ENCODE peak calls at places on chromosomes 3 and 15, in ten cellular contexts. One of them, this sample, is unnamed.

GRCh38 chr15:76059320-76060097 is at the start of gene TMEM266:
- DNase-seq in transverse colon: peak
- DNase-seq in NCI-H774: peak
- DNase-seq in Karpas-422: no peak
- DNase-seq in BE2C: peak
- DNase-seq in ovary: peak
- DNase-seq in HEK293T: peak
- DNase-seq in CD8-positive, alpha-beta T cell: no peak
- DNase-seq in NCI-H226: peak
- DNase-seq in GM12864: no peak
- DNase-seq in this sample: peak

GRCh38 chr15:58546635-58547627 is 115.1 kb downstream of the LIPC start:
- DNase-seq in transverse colon: no peak
- DNase-seq in NCI-H774: no peak
- DNase-seq in Karpas-422: no peak
- DNase-seq in BE2C: no peak
- DNase-seq in ovary: peak
- DNase-seq in HEK293T: no peak
- DNase-seq in CD8-positive, alpha-beta T cell: no peak
- DNase-seq in NCI-H226: peak
- DNase-seq in GM12864: no peak
- DNase-seq in this sample: no peak

GRCh38 chr3:179452166-179452544 is 885 bp upstream of the GNB4 start:
- DNase-seq in transverse colon: no peak
- DNase-seq in NCI-H774: no peak
- DNase-seq in Karpas-422: no peak
- DNase-seq in BE2C: no peak
- DNase-seq in ovary: no peak
- DNase-seq in HEK293T: peak
- DNase-seq in CD8-positive, alpha-beta T cell: no peak
- DNase-seq in NCI-H226: no peak
- DNase-seq in GM12864: no peak
- DNase-seq in this sample: no peak

GRCh38 chr3:45943207-45943846 is at the start of gene CXCR6:
- DNase-seq in transverse colon: peak
- DNase-seq in NCI-H774: no peak
- DNase-seq in Karpas-422: no peak
- DNase-seq in BE2C: no peak
- DNase-seq in ovary: no peak
- DNase-seq in HEK293T: no peak
- DNase-seq in CD8-positive, alpha-beta T cell: no peak
- DNase-seq in NCI-H226: no peak
- DNase-seq in GM12864: no peak
- DNase-seq in this sample: no peak

GRCh38 chr3:47042231-47042791 is 62.8 kb downstream of the NBEAL2 start:
- DNase-seq in transverse colon: no peak
- DNase-seq in NCI-H774: no peak
- DNase-seq in Karpas-422: no peak
- DNase-seq in BE2C: no peak
- DNase-seq in ovary: no peak
- DNase-seq in HEK293T: no peak
- DNase-seq in CD8-positive, alpha-beta T cell: no peak
- DNase-seq in NCI-H226: no peak
- DNase-seq in GM12864: no peak
- DNase-seq in this sample: no peak

GRCh38 chr15:80776420-80777045 is 2.6 kb upstream of the CEMIP start:
- DNase-seq in transverse colon: peak
- DNase-seq in NCI-H774: peak
- DNase-seq in Karpas-422: peak
- DNase-seq in BE2C: peak
- DNase-seq in ovary: peak
- DNase-seq in HEK293T: peak
- DNase-seq in CD8-positive, alpha-beta T cell: peak
- DNase-seq in NCI-H226: peak
- DNase-seq in GM12864: peak
- DNase-seq in this sample: peak

GRCh38 chr15:38266247-38266996 is 13.8 kb downstream of the SPRED1 start:
- DNase-seq in transverse colon: no peak
- DNase-seq in NCI-H774: no peak
- DNase-seq in Karpas-422: no peak
- DNase-seq in BE2C: no peak
- DNase-seq in ovary: no peak
- DNase-seq in HEK293T: no peak
- DNase-seq in CD8-positive, alpha-beta T cell: no peak
- DNase-seq in NCI-H226: no peak
- DNase-seq in GM12864: no peak
- DNase-seq in this sample: no peak

GRCh38 chr15:92012368-92012629 is 158.8 kb downstream of the SLCO3A1 start:
- DNase-seq in transverse colon: no peak
- DNase-seq in NCI-H774: no peak
- DNase-seq in Karpas-422: no peak
- DNase-seq in BE2C: no peak
- DNase-seq in ovary: no peak
- DNase-seq in HEK293T: no peak
- DNase-seq in CD8-positive, alpha-beta T cell: no peak
- DNase-seq in NCI-H226: no peak
- DNase-seq in GM12864: no peak
- DNase-seq in this sample: no peak

GRCh38 chr15:73022156-73022555 is 30.1 kb upstream of the NEO1 start:
- DNase-seq in transverse colon: no peak
- DNase-seq in NCI-H774: no peak
- DNase-seq in Karpas-422: no peak
- DNase-seq in BE2C: no peak
- DNase-seq in ovary: no peak
- DNase-seq in HEK293T: no peak
- DNase-seq in CD8-positive, alpha-beta T cell: no peak
- DNase-seq in NCI-H226: no peak
- DNase-seq in GM12864: no peak
- DNase-seq in this sample: no peak

GRCh38 chr3:16476636-16477035 is 36.9 kb downstream of the RFTN1 start:
- DNase-seq in transverse colon: no peak
- DNase-seq in NCI-H774: no peak
- DNase-seq in Karpas-422: no peak
- DNase-seq in BE2C: no peak
- DNase-seq in ovary: no peak
- DNase-seq in HEK293T: no peak
- DNase-seq in CD8-positive, alpha-beta T cell: no peak
- DNase-seq in NCI-H226: peak
- DNase-seq in GM12864: no peak
- DNase-seq in this sample: no peak

GRCh38 chr3:129256270-129256669 is 6.9 kb downstream of the COPG1 start:
- DNase-seq in transverse colon: no peak
- DNase-seq in NCI-H774: no peak
- DNase-seq in Karpas-422: no peak
- DNase-seq in BE2C: no peak
- DNase-seq in ovary: no peak
- DNase-seq in HEK293T: no peak
- DNase-seq in CD8-positive, alpha-beta T cell: no peak
- DNase-seq in NCI-H226: no peak
- DNase-seq in GM12864: no peak
- DNase-seq in this sample: no peak

GRCh38 chr3:190338717-190339116 is 16.5 kb upstream of the CLDN1 start:
- DNase-seq in transverse colon: no peak
- DNase-seq in NCI-H774: no peak
- DNase-seq in Karpas-422: no peak
- DNase-seq in BE2C: no peak
- DNase-seq in ovary: no peak
- DNase-seq in HEK293T: no peak
- DNase-seq in CD8-positive, alpha-beta T cell: no peak
- DNase-seq in NCI-H226: peak
- DNase-seq in GM12864: no peak
- DNase-seq in this sample: no peak

GRCh38 chr3:179432021-179432420 is 19.2 kb downstream of the GNB4 start:
- DNase-seq in transverse colon: no peak
- DNase-seq in NCI-H774: no peak
- DNase-seq in Karpas-422: peak
- DNase-seq in BE2C: no peak
- DNase-seq in ovary: no peak
- DNase-seq in HEK293T: no peak
- DNase-seq in CD8-positive, alpha-beta T cell: no peak
- DNase-seq in NCI-H226: no peak
- DNase-seq in GM12864: no peak
- DNase-seq in this sample: no peak

GRCh38 chr15:82832601-82833209 is 23.3 kb downstream of the WHAMM start:
- DNase-seq in transverse colon: no peak
- DNase-seq in NCI-H774: no peak
- DNase-seq in Karpas-422: no peak
- DNase-seq in BE2C: no peak
- DNase-seq in ovary: no peak
- DNase-seq in HEK293T: no peak
- DNase-seq in CD8-positive, alpha-beta T cell: no peak
- DNase-seq in NCI-H226: peak
- DNase-seq in GM12864: no peak
- DNase-seq in this sample: no peak

GRCh38 chr15:57019496-57020160 is 101.2 kb downstream of the TCF12 start:
- DNase-seq in transverse colon: no peak
- DNase-seq in NCI-H774: no peak
- DNase-seq in Karpas-422: no peak
- DNase-seq in BE2C: no peak
- DNase-seq in ovary: no peak
- DNase-seq in HEK293T: no peak
- DNase-seq in CD8-positive, alpha-beta T cell: no peak
- DNase-seq in NCI-H226: no peak
- DNase-seq in GM12864: no peak
- DNase-seq in this sample: no peak

GRCh38 chr3:31848163-31848848 is 132.8 kb downstream of the OSBPL10 start:
- DNase-seq in transverse colon: no peak
- DNase-seq in NCI-H774: no peak
- DNase-seq in Karpas-422: no peak
- DNase-seq in BE2C: no peak
- DNase-seq in ovary: no peak
- DNase-seq in HEK293T: no peak
- DNase-seq in CD8-positive, alpha-beta T cell: no peak
- DNase-seq in NCI-H226: no peak
- DNase-seq in GM12864: no peak
- DNase-seq in this sample: no peak

GRCh38 chr3:12875857-12876451 is 34.6 kb upstream of the RPL32 start:
- DNase-seq in transverse colon: peak
- DNase-seq in NCI-H774: peak
- DNase-seq in Karpas-422: no peak
- DNase-seq in BE2C: peak
- DNase-seq in ovary: peak
- DNase-seq in HEK293T: no peak
- DNase-seq in CD8-positive, alpha-beta T cell: no peak
- DNase-seq in NCI-H226: no peak
- DNase-seq in GM12864: no peak
- DNase-seq in this sample: peak